ENCODE peak calls at places on chromosomes 6 and 20, in nine cellular contexts. D, G, H, U, Y, I, V, J and P are unnamed samples.

GRCh38 chr6:144548525-144548924 is 263.4 kb downstream of the UTRN start:
- DNase-seq in V (no peak), Y (no peak), H (peak), D (no peak), U (no peak), G (no peak), J (no peak), I (no peak), P (no peak)

GRCh38 chr20:63639093-63639860 is 12.4 kb upstream of the GMEB2 start:
- DNase-seq in J (no peak), Y (no peak), I (no peak), D (no peak), H (no peak), U (no peak), G (peak), V (peak), P (no peak)

GRCh38 chr6:21019614-21020013 is 485.4 kb downstream of the CDKAL1 start:
- DNase-seq in U (no peak), D (no peak), J (no peak), H (no peak), V (no peak), Y (no peak), I (no peak), G (no peak), P (no peak)

GRCh38 chr6:41190791-41191190 is 10.2 kb downstream of the TREML2 start:
- DNase-seq in U (no peak), I (no peak), G (no peak), D (no peak), J (no peak), H (peak), Y (no peak), V (no peak), P (no peak)

GRCh38 chr20:6074145-6074561 is 20.3 kb upstream of the LRRN4 start:
- DNase-seq in J (no peak), D (no peak), I (peak), H (peak), V (no peak), Y (no peak), U (no peak), G (no peak), P (peak)

GRCh38 chr6:108621117-108621516 is 60.4 kb downstream of the FOXO3 start:
- DNase-seq in Y (no peak), V (no peak), H (peak), U (no peak), J (peak), D (no peak), G (no peak), I (peak), P (no peak)

GRCh38 chr20:46051556-46052323 is 22.7 kb downstream of the SLC12A5 start:
- DNase-seq in J (no peak), H (no peak), I (no peak), D (no peak), U (no peak), V (no peak), Y (no peak), G (no peak), P (no peak)

GRCh38 chr20:19802492-19803158 is 44.6 kb downstream of the RIN2 start:
- DNase-seq in Y (no peak), D (no peak), U (no peak), V (peak), G (no peak), J (no peak), I (peak), H (no peak), P (no peak)

GRCh38 chr6:33677153-33677660 is 34.3 kb downstream of the UQCC2 start:
- DNase-seq in U (no peak), H (peak), I (no peak), Y (no peak), G (no peak), D (no peak), V (no peak), J (no peak), P (no peak)

GRCh38 chr20:11687546-11688292 is 230.0 kb upstream of the BTBD3 start:
- DNase-seq in I (peak), J (no peak), H (no peak), Y (no peak), U (no peak), G (no peak), D (no peak), V (peak), P (no peak)

GRCh38 chr20:21105429-21106170 is 558 bp downstream of the LINC00237 start:
- DNase-seq in J (peak), D (peak), H (no peak), Y (no peak), I (no peak), G (no peak), U (no peak), V (no peak), P (no peak)

GRCh38 chr6:30810813-30811329 is 66.5 kb upstream of the IER3 start:
- DNase-seq in V (peak), G (no peak), J (no peak), U (no peak), H (no peak), I (no peak), Y (no peak), D (peak), P (peak)

GRCh38 chr6:81929828-81930227 is 177.3 kb upstream of the TENT5A start:
- DNase-seq in J (no peak), Y (no peak), U (no peak), G (no peak), H (peak), D (no peak), V (no peak), I (no peak), P (no peak)

GRCh38 chr6:37048851-37049734 is 43.6 kb downstream of the FGD2 start:
- DNase-seq in H (peak), Y (peak), J (peak), G (no peak), D (peak), U (no peak), I (peak), V (peak), P (peak)

GRCh38 chr6:61886608-61887259 is 399.3 kb downstream of the KHDRBS2 start:
- DNase-seq in H (no peak), Y (no peak), G (no peak), I (no peak), D (no peak), U (no peak), V (no peak), J (no peak), P (no peak)

GRCh38 chr6:121143476-121143875 is 190.8 kb downstream of the TBC1D32 start:
- DNase-seq in H (peak), J (no peak), V (no peak), D (no peak), I (no peak), Y (no peak), U (no peak), G (no peak), P (no peak)

GRCh38 chr6:159929819-159930218 is 39.0 kb downstream of the MAS1 start:
- DNase-seq in J (no peak), Y (no peak), G (no peak), U (no peak), I (peak), H (no peak), V (peak), D (peak), P (no peak)

GRCh38 chr6:158799051-158799792 is 19.9 kb downstream of the EZR start:
- DNase-seq in V (peak), Y (no peak), D (no peak), G (no peak), I (peak), H (peak), J (no peak), U (no peak), P (no peak)

DNA sequence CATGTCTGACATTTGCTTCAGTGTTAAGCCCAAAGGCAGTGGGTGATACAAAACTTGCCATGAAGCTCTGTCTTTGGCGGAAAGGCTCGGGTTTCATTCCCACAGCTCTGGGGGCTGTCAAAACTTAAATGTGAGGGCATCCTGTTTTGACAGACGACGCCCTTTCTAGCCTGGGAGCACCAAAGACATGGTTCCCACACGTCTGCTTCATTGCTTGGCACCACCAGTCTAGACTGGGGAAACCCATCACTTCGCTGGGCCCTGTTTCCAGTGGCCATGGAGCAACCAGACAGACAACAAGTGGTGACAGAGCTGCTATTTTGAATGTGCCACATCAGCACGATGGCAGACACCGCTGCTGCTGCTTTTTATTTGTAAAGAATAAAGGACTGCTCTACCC is 127.5 kb downstream of the SASH1 start:
- DNase-seq in Y (no peak), I (no peak), J (no peak), H (no peak), U (no peak), D (no peak), G (no peak), V (no peak), P (no peak)
- TF ChIP-seq CTCF in Y (no peak), I (no peak), J (no peak), H (no peak), U (no peak), D (no peak), G (no peak), V (no peak), P (no peak)

GRCh38 chr6:78867370-78868040 is at the start of gene IRAK1BP1:
- DNase-seq in I (peak), J (peak), G (peak), H (peak), V (peak), U (peak), Y (peak), D (peak), P (peak)
- TF ChIP-seq CTCF in I (no peak), J (no peak), G (no peak), H (no peak), V (no peak), U (no peak), Y (no peak), D (no peak), P (peak)

GRCh38 chr6:155419161-155419560 is 36.5 kb downstream of the NOX3 start:
- DNase-seq in H (peak), I (no peak), D (no peak), Y (no peak), V (no peak), U (no peak), J (no peak), G (no peak), P (no peak)
- TF ChIP-seq CTCF in H (no peak), I (no peak), D (no peak), Y (no peak), V (no peak), U (no peak), J (no peak), G (no peak), P (no peak)

GRCh38 chr6:94074764-94075163 is 655.4 kb upstream of the EPHA7 start:
- DNase-seq in D (no peak), H (no peak), Y (no peak), G (no peak), I (no peak), J (no peak), V (no peak), U (no peak), P (no peak)

DNA sequence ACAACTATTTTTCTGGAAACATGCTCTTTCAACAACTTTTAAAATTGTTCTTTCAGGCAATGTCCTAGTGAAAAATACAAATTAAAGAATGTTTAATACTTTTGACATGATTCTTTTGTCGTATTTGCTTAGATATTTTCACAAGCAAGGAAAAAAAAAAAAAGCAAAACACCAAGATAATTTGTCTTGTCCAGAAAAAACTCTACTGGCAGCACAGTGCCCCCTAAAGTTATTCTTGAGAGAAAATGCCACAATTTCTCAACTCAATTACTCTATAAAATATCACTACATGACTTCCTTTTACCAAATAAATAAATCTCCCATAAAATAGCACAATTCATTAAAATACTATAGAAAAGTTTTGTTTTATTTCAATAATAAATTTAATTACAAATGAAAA is 652.5 kb upstream of the EPHA7 start:
- DNase-seq in I (no peak), J (no peak), G (no peak), U (no peak), Y (no peak), D (no peak), H (peak), V (no peak), P (no peak)
- TF ChIP-seq CTCF in I (no peak), J (no peak), G (no peak), U (peak), Y (no peak), D (no peak), H (peak), V (no peak), P (no peak)

GRCh38 chr6:72811971-72812421 is 190.1 kb downstream of the KCNQ5 start:
- DNase-seq in J (no peak), H (peak), D (no peak), V (no peak), Y (no peak), G (no peak), U (no peak), I (no peak), P (no peak)

GRCh38 chr6:72813807-72814596 is 192.1 kb downstream of the KCNQ5 start:
- DNase-seq in G (no peak), Y (no peak), J (peak), D (no peak), I (no peak), U (no peak), H (no peak), V (no peak), P (no peak)

GRCh38 chr6:72819609-72820008 is 197.7 kb downstream of the KCNQ5 start:
- DNase-seq in I (no peak), H (no peak), G (no peak), U (no peak), D (no peak), V (no peak), J (peak), Y (no peak), P (no peak)

GRCh38 chr6:72817208-72817607 is 195.3 kb downstream of the KCNQ5 start:
- DNase-seq in G (no peak), Y (no peak), H (no peak), J (no peak), V (no peak), U (no peak), D (no peak), I (no peak), P (no peak)

DNA sequence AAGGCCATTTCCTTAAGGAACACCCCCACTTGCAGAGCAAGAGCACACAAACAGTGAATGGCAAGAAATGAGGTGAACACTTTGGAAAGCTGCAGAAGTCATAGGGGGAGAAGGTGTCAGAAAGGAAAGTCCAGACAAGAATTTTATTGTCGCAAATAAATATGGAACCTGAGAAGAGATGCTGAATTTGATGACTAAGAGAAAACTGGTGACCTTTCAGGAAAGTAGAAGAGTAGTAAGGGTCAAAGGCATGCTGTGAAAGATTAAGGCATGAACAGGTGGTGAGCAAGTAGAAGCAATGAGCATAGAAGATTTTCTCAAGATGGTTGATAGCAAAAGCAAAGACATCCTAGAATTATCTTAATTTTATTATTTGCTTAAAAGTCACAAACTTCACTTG is 194.2 kb downstream of the KCNQ5 start:
- DNase-seq in U (no peak), D (no peak), H (no peak), J (no peak), Y (no peak), V (no peak), G (no peak), I (no peak), P (no peak)
- TF ChIP-seq CTCF in U (no peak), D (no peak), H (no peak), J (no peak), Y (no peak), V (no peak), G (no peak), I (no peak), P (no peak)

GRCh38 chr6:143513410-143513809 is 1.9 kb upstream of the FUCA2 start:
- DNase-seq in Y (no peak), H (no peak), I (peak), D (peak), U (no peak), J (no peak), V (peak), G (peak), P (peak)
- TF ChIP-seq CTCF in Y (no peak), H (peak), I (no peak), D (peak), U (peak), J (peak), V (peak), G (peak), P (peak)

GRCh38 chr6:2917065-2917464 is 14.0 kb upstream of the SERPINB9 start:
- DNase-seq in U (no peak), Y (no peak), D (no peak), V (no peak), J (no peak), G (no peak), H (no peak), I (no peak), P (no peak)
- TF ChIP-seq CTCF in U (no peak), Y (no peak), D (no peak), V (no peak), J (no peak), G (no peak), H (peak), I (no peak), P (no peak)

GRCh38 chr6:142749556-142749955 is 195.4 kb downstream of the HIVEP2 start:
- DNase-seq in D (no peak), Y (no peak), G (no peak), U (no peak), H (no peak), V (no peak), I (no peak), J (no peak), P (no peak)

GRCh38 chr6:142751452-142751851 is 193.5 kb downstream of the HIVEP2 start:
- DNase-seq in U (no peak), I (no peak), G (no peak), D (no peak), J (no peak), V (no peak), H (no peak), Y (no peak), P (no peak)

GRCh38 chr6:142752348-142752747 is 192.6 kb downstream of the HIVEP2 start:
- DNase-seq in Y (no peak), U (no peak), J (no peak), G (no peak), H (no peak), V (no peak), D (no peak), I (no peak), P (no peak)

GRCh38 chr6:142744836-142745235 is 200.1 kb downstream of the HIVEP2 start:
- DNase-seq in U (no peak), V (no peak), D (no peak), H (peak), I (no peak), J (no peak), Y (no peak), G (no peak), P (no peak)

DNA sequence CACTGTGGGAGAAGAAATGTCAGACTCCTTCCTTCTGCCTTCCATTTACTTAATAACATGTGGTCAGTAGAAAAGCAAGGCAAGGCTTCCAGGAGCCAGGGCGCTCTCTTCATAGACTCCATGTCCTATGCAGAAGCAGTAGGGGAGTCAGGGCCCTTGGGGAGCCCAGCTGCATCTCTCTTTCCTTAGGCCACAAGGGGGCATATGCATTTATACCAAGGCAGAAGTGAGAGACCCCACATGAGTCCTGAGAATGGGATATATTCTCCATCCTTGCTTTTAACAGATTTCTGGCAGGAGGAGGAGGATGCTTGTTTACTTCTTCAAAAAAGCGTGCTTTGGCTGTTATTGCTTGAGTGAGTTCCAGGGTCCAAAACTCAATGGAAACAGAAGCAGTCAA is 198.5 kb downstream of the HIVEP2 start:
- DNase-seq in D (no peak), J (no peak), Y (no peak), V (peak), U (no peak), H (peak), G (no peak), I (peak), P (peak)
- TF ChIP-seq CTCF in D (peak), J (peak), Y (peak), V (no peak), U (peak), H (peak), G (peak), I (peak), P (peak)